ENCODE peak calls at places on chromosomes 13 and 19, in eight cellular contexts. One of them, this sample, is unnamed.

GRCh38 chr19:19464339-19465098 is 50.8 kb downstream of the TSSK6 start:
- DNase-seq in endothelial cell: no peak
- DNase-seq in mucosa of descending colon: no peak
- DNase-seq in CD4-positive, alpha-beta T cell: no peak
- DNase-seq in coronary artery: no peak
- DNase-seq in IMR-90: peak; percentile 73
- DNase-seq in fibroblast of lung: peak; percentile 73
- DNase-seq in epithelial cell of proximal tubule: peak; percentile 53
- DNase-seq in this sample: no peak

GRCh38 chr19:48867119-48867921 is 1.1 kb downstream of the PLEKHA4 start:
- DNase-seq in endothelial cell: no peak
- DNase-seq in fibroblast of lung: no peak
- DNase-seq in mucosa of descending colon: no peak
- DNase-seq in CD4-positive, alpha-beta T cell: no peak
- DNase-seq in epithelial cell of proximal tubule: no peak
- DNase-seq in coronary artery: peak; percentile 75
- DNase-seq in IMR-90: no peak
- DNase-seq in this sample: no peak

GRCh38 chr13:26646603-26647002 is 89.1 kb downstream of the WASF3 start:
- DNase-seq in epithelial cell of proximal tubule: no peak
- DNase-seq in CD4-positive, alpha-beta T cell: no peak
- DNase-seq in fibroblast of lung: no peak
- DNase-seq in coronary artery: no peak
- DNase-seq in endothelial cell: no peak
- DNase-seq in IMR-90: no peak
- DNase-seq in mucosa of descending colon: no peak
- DNase-seq in this sample: no peak

GRCh38 chr13:23618341-23618740 is 48.1 kb downstream of the TNFRSF19 start:
- DNase-seq in epithelial cell of proximal tubule: peak; percentile 97
- DNase-seq in mucosa of descending colon: no peak
- DNase-seq in CD4-positive, alpha-beta T cell: no peak
- DNase-seq in IMR-90: peak; percentile 98
- DNase-seq in coronary artery: no peak
- DNase-seq in fibroblast of lung: peak; percentile 99
- DNase-seq in endothelial cell: no peak
- DNase-seq in this sample: no peak

GRCh38 chr19:13102666-13103584 is at the start of gene LYL1:
- DNase-seq in mucosa of descending colon: peak; percentile 75
- DNase-seq in fibroblast of lung: peak; percentile 39
- DNase-seq in epithelial cell of proximal tubule: no peak
- DNase-seq in endothelial cell: peak; percentile 99
- DNase-seq in IMR-90: no peak
- DNase-seq in coronary artery: peak; percentile 89
- DNase-seq in CD4-positive, alpha-beta T cell: no peak
- DNase-seq in this sample: no peak

GRCh38 chr13:76696370-76696769 is 189.8 kb downstream of the KCTD12 start:
- DNase-seq in mucosa of descending colon: no peak
- DNase-seq in CD4-positive, alpha-beta T cell: no peak
- DNase-seq in fibroblast of lung: peak; percentile 17
- DNase-seq in epithelial cell of proximal tubule: peak; percentile 29
- DNase-seq in coronary artery: no peak
- DNase-seq in IMR-90: peak; percentile 51
- DNase-seq in endothelial cell: no peak
- DNase-seq in this sample: no peak

GRCh38 chr13:98974053-98974452 is 3.8 kb downstream of the DOCK9 start:
- DNase-seq in IMR-90: no peak
- DNase-seq in coronary artery: no peak
- DNase-seq in epithelial cell of proximal tubule: no peak
- DNase-seq in endothelial cell: no peak
- DNase-seq in mucosa of descending colon: no peak
- DNase-seq in CD4-positive, alpha-beta T cell: no peak
- DNase-seq in fibroblast of lung: no peak
- DNase-seq in this sample: no peak

GRCh38 chr19:45331411-45331810 is 8.7 kb upstream of the CKM start:
- DNase-seq in coronary artery: no peak
- DNase-seq in IMR-90: no peak
- DNase-seq in endothelial cell: no peak
- DNase-seq in fibroblast of lung: no peak
- DNase-seq in CD4-positive, alpha-beta T cell: no peak
- DNase-seq in mucosa of descending colon: no peak
- DNase-seq in epithelial cell of proximal tubule: no peak
- DNase-seq in this sample: no peak

GRCh38 chr13:31978021-31978420 is 53.6 kb upstream of the FRY start:
- DNase-seq in mucosa of descending colon: no peak
- DNase-seq in CD4-positive, alpha-beta T cell: no peak
- DNase-seq in IMR-90: no peak
- DNase-seq in endothelial cell: no peak
- DNase-seq in fibroblast of lung: peak; percentile 31
- DNase-seq in epithelial cell of proximal tubule: no peak
- DNase-seq in coronary artery: no peak
- DNase-seq in this sample: no peak

GRCh38 chr13:30892966-30893365 is 13.1 kb upstream of the MEDAG start:
- DNase-seq in epithelial cell of proximal tubule: no peak
- DNase-seq in coronary artery: peak; percentile 76
- DNase-seq in CD4-positive, alpha-beta T cell: no peak
- DNase-seq in endothelial cell: peak; percentile 76
- DNase-seq in IMR-90: peak; percentile 48
- DNase-seq in fibroblast of lung: peak; percentile 56
- DNase-seq in mucosa of descending colon: no peak
- DNase-seq in this sample: peak; percentile 18

GRCh38 chr19:1411255-1412191 is 4.1 kb downstream of the DAZAP1 start:
- DNase-seq in epithelial cell of proximal tubule: no peak
- DNase-seq in fibroblast of lung: peak; percentile 65
- DNase-seq in endothelial cell: no peak
- DNase-seq in coronary artery: no peak
- DNase-seq in mucosa of descending colon: no peak
- DNase-seq in IMR-90: peak; percentile 54
- DNase-seq in CD4-positive, alpha-beta T cell: no peak
- DNase-seq in this sample: no peak

GRCh38 chr13:48078251-48078656 is 16.6 kb downstream of the MED4 start:
- DNase-seq in fibroblast of lung: peak; percentile 3
- DNase-seq in endothelial cell: no peak
- DNase-seq in coronary artery: no peak
- DNase-seq in CD4-positive, alpha-beta T cell: no peak
- DNase-seq in IMR-90: no peak
- DNase-seq in mucosa of descending colon: no peak
- DNase-seq in epithelial cell of proximal tubule: peak; percentile 4
- DNase-seq in this sample: no peak

GRCh38 chr19:41657157-41657556 is 30.3 kb upstream of the CEACAM4 start:
- DNase-seq in CD4-positive, alpha-beta T cell: no peak
- DNase-seq in epithelial cell of proximal tubule: no peak
- DNase-seq in endothelial cell: no peak
- DNase-seq in coronary artery: no peak
- DNase-seq in IMR-90: no peak
- DNase-seq in fibroblast of lung: no peak
- DNase-seq in mucosa of descending colon: no peak
- DNase-seq in this sample: no peak

GRCh38 chr13:40116008-40116407 is 460.5 kb downstream of the COG6 start:
- DNase-seq in coronary artery: no peak
- DNase-seq in fibroblast of lung: peak; percentile 83
- DNase-seq in CD4-positive, alpha-beta T cell: no peak
- DNase-seq in endothelial cell: no peak
- DNase-seq in mucosa of descending colon: peak; percentile 48
- DNase-seq in epithelial cell of proximal tubule: peak; percentile 93
- DNase-seq in IMR-90: peak; percentile 40
- DNase-seq in this sample: no peak

GRCh38 chr13:33229446-33230177 is 55.9 kb downstream of the STARD13 start:
- DNase-seq in IMR-90: no peak
- DNase-seq in mucosa of descending colon: no peak
- DNase-seq in epithelial cell of proximal tubule: no peak
- DNase-seq in endothelial cell: no peak
- DNase-seq in coronary artery: no peak
- DNase-seq in CD4-positive, alpha-beta T cell: no peak
- DNase-seq in fibroblast of lung: no peak
- DNase-seq in this sample: no peak

GRCh38 chr13:113475911-113476310 is 14.6 kb downstream of the DCUN1D2 start:
- DNase-seq in CD4-positive, alpha-beta T cell: no peak
- DNase-seq in fibroblast of lung: no peak
- DNase-seq in coronary artery: no peak
- DNase-seq in epithelial cell of proximal tubule: no peak
- DNase-seq in IMR-90: no peak
- DNase-seq in mucosa of descending colon: no peak
- DNase-seq in endothelial cell: no peak
- DNase-seq in this sample: no peak

GRCh38 chr19:30669329-30670010 is 297.3 kb downstream of the ZNF536 start:
- DNase-seq in endothelial cell: peak; percentile 83
- DNase-seq in mucosa of descending colon: peak; percentile 62
- DNase-seq in fibroblast of lung: peak; percentile 13
- DNase-seq in CD4-positive, alpha-beta T cell: peak; percentile 19
- DNase-seq in coronary artery: peak; percentile 71
- DNase-seq in epithelial cell of proximal tubule: no peak
- DNase-seq in IMR-90: peak; percentile 12
- DNase-seq in this sample: peak; percentile 82

GRCh38 chr19:38304866-38305429 is 897 bp downstream of the C19orf33 start:
- DNase-seq in IMR-90: no peak
- DNase-seq in epithelial cell of proximal tubule: no peak
- DNase-seq in mucosa of descending colon: peak; percentile 96
- DNase-seq in endothelial cell: peak; percentile 44
- DNase-seq in fibroblast of lung: peak; percentile 36
- DNase-seq in CD4-positive, alpha-beta T cell: no peak
- DNase-seq in coronary artery: no peak
- DNase-seq in this sample: peak; percentile 82

GRCh38 chr13:71979616-71980015 is 112.6 kb upstream of the DACH1 start:
- DNase-seq in mucosa of descending colon: no peak
- DNase-seq in epithelial cell of proximal tubule: no peak
- DNase-seq in coronary artery: no peak
- DNase-seq in IMR-90: no peak
- DNase-seq in endothelial cell: no peak
- DNase-seq in CD4-positive, alpha-beta T cell: no peak
- DNase-seq in fibroblast of lung: peak; percentile 1
- DNase-seq in this sample: peak; percentile 26
- TF ChIP-seq CTCF in mucosa of descending colon: no peak
- TF ChIP-seq CTCF in epithelial cell of proximal tubule: peak; percentile 59
- TF ChIP-seq CTCF in coronary artery: no peak
- TF ChIP-seq CTCF in IMR-90: no peak
- TF ChIP-seq CTCF in endothelial cell: no peak
- TF ChIP-seq CTCF in CD4-positive, alpha-beta T cell: no peak
- TF ChIP-seq CTCF in fibroblast of lung: no peak
- TF ChIP-seq CTCF in this sample: peak; percentile 70

GRCh38 chr13:91601273-91601672 is 202.9 kb downstream of the GPC5 start:
- DNase-seq in IMR-90: no peak
- DNase-seq in mucosa of descending colon: no peak
- DNase-seq in CD4-positive, alpha-beta T cell: no peak
- DNase-seq in coronary artery: no peak
- DNase-seq in epithelial cell of proximal tubule: no peak
- DNase-seq in endothelial cell: no peak
- DNase-seq in fibroblast of lung: no peak
- DNase-seq in this sample: no peak
- TF ChIP-seq CTCF in IMR-90: no peak
- TF ChIP-seq CTCF in mucosa of descending colon: no peak
- TF ChIP-seq CTCF in CD4-positive, alpha-beta T cell: no peak
- TF ChIP-seq CTCF in coronary artery: no peak
- TF ChIP-seq CTCF in epithelial cell of proximal tubule: no peak
- TF ChIP-seq CTCF in endothelial cell: no peak
- TF ChIP-seq CTCF in fibroblast of lung: no peak
- TF ChIP-seq CTCF in this sample: no peak

DNA sequence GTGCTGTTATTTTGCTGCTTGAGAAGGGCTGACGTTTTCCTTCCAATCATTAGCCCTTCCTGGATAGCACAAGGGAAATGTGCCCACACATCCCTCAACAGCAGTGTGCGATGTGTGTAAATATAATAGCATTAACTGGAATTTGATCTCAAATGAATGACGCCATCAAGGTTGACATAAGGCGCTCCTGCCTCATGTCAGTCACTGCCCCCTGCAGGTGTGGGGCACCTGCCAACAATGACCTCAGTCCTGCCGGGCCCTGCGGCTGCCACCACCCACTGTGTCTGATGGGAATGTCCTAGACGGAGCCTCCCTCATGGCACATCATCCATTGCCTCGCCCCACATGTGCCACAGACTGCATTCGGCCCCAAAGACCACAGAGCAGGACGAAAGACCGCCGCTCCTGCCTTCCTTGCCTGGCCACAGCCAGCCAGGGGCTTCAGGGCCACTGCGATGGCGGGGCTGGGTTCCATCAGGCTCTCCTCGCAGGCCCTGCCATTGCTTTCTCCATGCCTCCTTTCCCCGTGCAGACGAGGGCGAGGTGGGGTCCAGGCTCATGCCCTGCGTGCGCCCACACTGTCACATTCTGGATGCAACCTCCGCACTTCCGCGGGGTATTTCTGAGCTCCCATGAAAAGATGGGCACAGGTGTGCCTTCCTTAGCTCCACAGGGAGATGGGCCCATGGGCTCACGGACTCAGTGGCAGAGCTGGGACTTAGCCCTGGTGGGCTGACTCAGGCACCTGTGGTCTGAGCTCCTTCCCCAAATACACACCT is 146.7 kb downstream of the SOX1 start:
- DNase-seq in epithelial cell of proximal tubule: no peak
- DNase-seq in mucosa of descending colon: peak; percentile 89
- DNase-seq in IMR-90: no peak
- DNase-seq in CD4-positive, alpha-beta T cell: no peak
- DNase-seq in coronary artery: peak; percentile 53
- DNase-seq in endothelial cell: no peak
- DNase-seq in fibroblast of lung: no peak
- DNase-seq in this sample: no peak
- TF ChIP-seq CTCF in epithelial cell of proximal tubule: no peak
- TF ChIP-seq CTCF in mucosa of descending colon: peak; percentile 13
- TF ChIP-seq CTCF in IMR-90: no peak
- TF ChIP-seq CTCF in CD4-positive, alpha-beta T cell: no peak
- TF ChIP-seq CTCF in coronary artery: no peak
- TF ChIP-seq CTCF in endothelial cell: no peak
- TF ChIP-seq CTCF in fibroblast of lung: no peak
- TF ChIP-seq CTCF in this sample: no peak

GRCh38 chr19:51544038-51544437 is 12.6 kb upstream of the SIGLEC6 start:
- DNase-seq in epithelial cell of proximal tubule: no peak
- DNase-seq in CD4-positive, alpha-beta T cell: no peak
- DNase-seq in IMR-90: no peak
- DNase-seq in mucosa of descending colon: no peak
- DNase-seq in coronary artery: no peak
- DNase-seq in fibroblast of lung: no peak
- DNase-seq in endothelial cell: no peak
- DNase-seq in this sample: no peak
- TF ChIP-seq CTCF in epithelial cell of proximal tubule: no peak
- TF ChIP-seq CTCF in CD4-positive, alpha-beta T cell: no peak
- TF ChIP-seq CTCF in IMR-90: no peak
- TF ChIP-seq CTCF in mucosa of descending colon: no peak
- TF ChIP-seq CTCF in coronary artery: no peak
- TF ChIP-seq CTCF in fibroblast of lung: no peak
- TF ChIP-seq CTCF in endothelial cell: no peak
- TF ChIP-seq CTCF in this sample: no peak

This sample was measured in WERI-Rb-1.